ENCODE peak calls at places on chromosomes 12 and 14, in seven cellular contexts. One of them, this sample, is unnamed.

GRCh38 chr12:116968986-116969385 is 58.2 kb downstream of the FBXW8 start:
- DNase-seq in cardiac muscle cell: no peak
- DNase-seq in activated CD4-positive, alpha-beta T cell treated with anti-CD3 and anti-CD28 coated beads, Interleukin-2, amount 50 U/mL, for 1 hour: no peak
- DNase-seq in ureter: no peak
- DNase-seq in T-helper 22 cell: no peak
- DNase-seq in ELR: no peak
- DNase-seq in HFFc6: no peak
- DNase-seq in this sample: no peak

GRCh38 chr12:54689984-54690383 is 41.8 kb upstream of the DCD start:
- DNase-seq in cardiac muscle cell: peak; percentile 18
- DNase-seq in activated CD4-positive, alpha-beta T cell treated with anti-CD3 and anti-CD28 coated beads, Interleukin-2, amount 50 U/mL, for 1 hour: no peak
- DNase-seq in ureter: no peak
- DNase-seq in T-helper 22 cell: no peak
- DNase-seq in ELR: peak; percentile 30
- DNase-seq in HFFc6: no peak
- DNase-seq in this sample: no peak

GRCh38 chr12:26787125-26787495 is 45.9 kb downstream of the ITPR2 start:
- DNase-seq in cardiac muscle cell: no peak
- DNase-seq in activated CD4-positive, alpha-beta T cell treated with anti-CD3 and anti-CD28 coated beads, Interleukin-2, amount 50 U/mL, for 1 hour: no peak
- DNase-seq in ureter: no peak
- DNase-seq in T-helper 22 cell: no peak
- DNase-seq in ELR: peak; percentile 84
- DNase-seq in HFFc6: peak; percentile 84
- DNase-seq in this sample: no peak

GRCh38 chr12:93883436-93884154 is 206.4 kb downstream of the CRADD start:
- DNase-seq in cardiac muscle cell: no peak
- DNase-seq in activated CD4-positive, alpha-beta T cell treated with anti-CD3 and anti-CD28 coated beads, Interleukin-2, amount 50 U/mL, for 1 hour: no peak
- DNase-seq in ureter: no peak
- DNase-seq in T-helper 22 cell: no peak
- DNase-seq in ELR: peak; percentile 89
- DNase-seq in HFFc6: peak; percentile 88
- DNase-seq in this sample: no peak

GRCh38 chr12:109734219-109735000 is 20.8 kb downstream of the FAM222A start:
- DNase-seq in cardiac muscle cell: no peak
- DNase-seq in activated CD4-positive, alpha-beta T cell treated with anti-CD3 and anti-CD28 coated beads, Interleukin-2, amount 50 U/mL, for 1 hour: no peak
- DNase-seq in ureter: no peak
- DNase-seq in T-helper 22 cell: no peak
- DNase-seq in ELR: peak; percentile 8
- DNase-seq in HFFc6: no peak
- DNase-seq in this sample: no peak

GRCh38 chr14:43306053-43306452 is 1201.0 kb downstream of the FSCB start:
- DNase-seq in cardiac muscle cell: no peak
- DNase-seq in activated CD4-positive, alpha-beta T cell treated with anti-CD3 and anti-CD28 coated beads, Interleukin-2, amount 50 U/mL, for 1 hour: no peak
- DNase-seq in ureter: no peak
- DNase-seq in T-helper 22 cell: no peak
- DNase-seq in ELR: no peak
- DNase-seq in HFFc6: no peak
- DNase-seq in this sample: no peak

GRCh38 chr14:92850492-92850891 is 56.4 kb downstream of the GOLGA5 start:
- DNase-seq in cardiac muscle cell: no peak
- DNase-seq in activated CD4-positive, alpha-beta T cell treated with anti-CD3 and anti-CD28 coated beads, Interleukin-2, amount 50 U/mL, for 1 hour: no peak
- DNase-seq in ureter: no peak
- DNase-seq in T-helper 22 cell: no peak
- DNase-seq in ELR: peak; percentile 48
- DNase-seq in HFFc6: peak; percentile 55
- DNase-seq in this sample: no peak

GRCh38 chr12:56487448-56488040 is 417 bp downstream of the GLS2 start:
- DNase-seq in cardiac muscle cell: peak; percentile 65
- DNase-seq in activated CD4-positive, alpha-beta T cell treated with anti-CD3 and anti-CD28 coated beads, Interleukin-2, amount 50 U/mL, for 1 hour: peak; percentile 22
- DNase-seq in ureter: no peak
- DNase-seq in T-helper 22 cell: no peak
- DNase-seq in ELR: peak; percentile 25
- DNase-seq in HFFc6: no peak
- DNase-seq in this sample: no peak

GRCh38 chr12:88924162-88924561 is 343.9 kb upstream of the KITLG start:
- DNase-seq in cardiac muscle cell: no peak
- DNase-seq in activated CD4-positive, alpha-beta T cell treated with anti-CD3 and anti-CD28 coated beads, Interleukin-2, amount 50 U/mL, for 1 hour: no peak
- DNase-seq in ureter: no peak
- DNase-seq in T-helper 22 cell: no peak
- DNase-seq in ELR: no peak
- DNase-seq in HFFc6: no peak
- DNase-seq in this sample: no peak

GRCh38 chr12:84079621-84080020 is 833.0 kb downstream of the SLC6A15 start:
- DNase-seq in cardiac muscle cell: no peak
- DNase-seq in activated CD4-positive, alpha-beta T cell treated with anti-CD3 and anti-CD28 coated beads, Interleukin-2, amount 50 U/mL, for 1 hour: no peak
- DNase-seq in ureter: no peak
- DNase-seq in T-helper 22 cell: no peak
- DNase-seq in ELR: peak; percentile 1
- DNase-seq in HFFc6: no peak
- DNase-seq in this sample: no peak

GRCh38 chr12:118983147-118983824 is 1.9 kb downstream of the SRRM4 start:
- DNase-seq in cardiac muscle cell: no peak
- DNase-seq in activated CD4-positive, alpha-beta T cell treated with anti-CD3 and anti-CD28 coated beads, Interleukin-2, amount 50 U/mL, for 1 hour: no peak
- DNase-seq in ureter: no peak
- DNase-seq in T-helper 22 cell: no peak
- DNase-seq in ELR: no peak
- DNase-seq in HFFc6: no peak
- DNase-seq in this sample: no peak

GRCh38 chr12:3365416-3366385 is 125.3 kb upstream of the PRMT8 start:
- DNase-seq in cardiac muscle cell: peak; percentile 72
- DNase-seq in activated CD4-positive, alpha-beta T cell treated with anti-CD3 and anti-CD28 coated beads, Interleukin-2, amount 50 U/mL, for 1 hour: no peak
- DNase-seq in ureter: no peak
- DNase-seq in T-helper 22 cell: no peak
- DNase-seq in ELR: no peak
- DNase-seq in HFFc6: no peak
- DNase-seq in this sample: no peak

GRCh38 chr12:12726543-12727093 is 9.4 kb downstream of the CDKN1B start:
- DNase-seq in cardiac muscle cell: no peak
- DNase-seq in activated CD4-positive, alpha-beta T cell treated with anti-CD3 and anti-CD28 coated beads, Interleukin-2, amount 50 U/mL, for 1 hour: no peak
- DNase-seq in ureter: no peak
- DNase-seq in T-helper 22 cell: no peak
- DNase-seq in ELR: peak; percentile 96
- DNase-seq in HFFc6: peak; percentile 85
- DNase-seq in this sample: no peak

GRCh38 chr12:92735131-92735721 is 32.4 kb downstream of the PLEKHG7 start:
- DNase-seq in cardiac muscle cell: no peak
- DNase-seq in activated CD4-positive, alpha-beta T cell treated with anti-CD3 and anti-CD28 coated beads, Interleukin-2, amount 50 U/mL, for 1 hour: no peak
- DNase-seq in ureter: no peak
- DNase-seq in T-helper 22 cell: no peak
- DNase-seq in ELR: peak; percentile 42
- DNase-seq in HFFc6: peak; percentile 87
- DNase-seq in this sample: no peak

This sample was measured in B cell.